ENCODE peak calls at places on chromosomes 3 and 15, in five cellular contexts. Y is HEK293T; Q is posterior cingulate gyrus; C is activated effector memory CD4-positive, alpha-beta T cell treated with anti-CD3 and anti-CD28 coated beads, Interleukin-2, amount 50 U/mL, for 16 hours; U is body of pancreas. W is an unnamed sample.

GRCh38 chr3:71662056-71662455 is 63.1 kb downstream of the EIF4E3 start:
- DNase-seq in Q (no peak), C (no peak), U (no peak), Y (no peak), W (no peak)

GRCh38 chr15:97708252-97708651 is 252.3 kb upstream of the ARRDC4 start:
- DNase-seq in U (no peak), Y (no peak), Q (no peak), C (no peak), W (no peak)

GRCh38 chr3:7504886-7505775 is 644.2 kb downstream of the GRM7 start:
- DNase-seq in Y (no peak), C (no peak), U (peak), Q (no peak), W (no peak)

GRCh38 chr15:68252925-68253534 is 23.5 kb upstream of the CLN6 start:
- DNase-seq in Q (no peak), U (peak), C (no peak), Y (peak), W (peak)

GRCh38 chr15:52427804-52428203 is 100.9 kb downstream of the MYO5A start:
- DNase-seq in C (no peak), Y (peak), U (no peak), Q (no peak), W (peak)

GRCh38 chr15:55627730-55628368 is 39.7 kb upstream of the PYGO1 start:
- DNase-seq in C (no peak), Q (no peak), Y (no peak), U (peak), W (peak)

GRCh38 chr15:100853676-100854440 is 25.8 kb upstream of the ALDH1A3 start:
- DNase-seq in C (no peak), Y (no peak), Q (no peak), U (no peak), W (no peak)

GRCh38 chr3:69020424-69020823 is 6.9 kb upstream of the EOGT start:
- DNase-seq in Y (no peak), Q (no peak), C (no peak), U (no peak), W (no peak)

GRCh38 chr3:72177075-72178050 is 392.4 kb upstream of the PROK2 start:
- DNase-seq in U (peak), C (no peak), Q (no peak), Y (no peak), W (peak)

GRCh38 chr15:90817117-90818057 is 51.0 kb upstream of the FURIN start:
- DNase-seq in U (no peak), Q (no peak), Y (no peak), C (no peak), W (no peak)

GRCh38 chr15:66162286-66162685 is 91.3 kb downstream of the MEGF11 start:
- DNase-seq in Y (no peak), C (no peak), U (no peak), Q (no peak), W (no peak)

GRCh38 chr15:87724330-87724729 is 532.2 kb downstream of the NTRK3 start:
- DNase-seq in Q (no peak), Y (no peak), C (no peak), U (peak), W (no peak)

GRCh38 chr15:98611031-98611430 is 37.3 kb upstream of the IGF1R start:
- DNase-seq in Q (no peak), U (peak), C (no peak), Y (no peak), W (no peak)

GRCh38 chr15:86555114-86555513 is 475.4 kb downstream of the AGBL1 start:
- DNase-seq in Y (no peak), C (no peak), U (no peak), Q (no peak), W (no peak)

W was measured in AG10803.